ENCODE peak calls at places on chromosomes 4 and X, in six cellular contexts. One of them, this sample, is unnamed.

GRCh38 chr4:80462537-80463207 is 127.1 kb downstream of the CFAP299 start:
- DNase-seq in left cardiac atrium: no peak
- DNase-seq in spleen: no peak
- DNase-seq in astrocyte: no peak
- DNase-seq in T-cell: no peak
- DNase-seq in psoas muscle: no peak
- DNase-seq in this sample: no peak

GRCh38 chrX:88586317-88586716 is 160.7 kb upstream of the CPXCR1 start:
- DNase-seq in left cardiac atrium: no peak
- DNase-seq in spleen: no peak
- DNase-seq in astrocyte: no peak
- DNase-seq in T-cell: no peak
- DNase-seq in psoas muscle: no peak
- DNase-seq in this sample: no peak

GRCh38 chrX:40171513-40172168 is 73.9 kb upstream of the BCOR start:
- DNase-seq in left cardiac atrium: no peak
- DNase-seq in spleen: peak
- DNase-seq in astrocyte: peak
- DNase-seq in T-cell: no peak
- DNase-seq in psoas muscle: peak
- DNase-seq in this sample: no peak

GRCh38 chrX:118634336-118634735 is 93.1 kb upstream of the IL13RA1 start:
- DNase-seq in left cardiac atrium: no peak
- DNase-seq in spleen: peak
- DNase-seq in astrocyte: no peak
- DNase-seq in T-cell: no peak
- DNase-seq in psoas muscle: no peak
- DNase-seq in this sample: no peak

GRCh38 chr4:2340272-2341061 is 78.0 kb downstream of the ZFYVE28 start:
- DNase-seq in left cardiac atrium: no peak
- DNase-seq in spleen: peak
- DNase-seq in astrocyte: no peak
- DNase-seq in T-cell: no peak
- DNase-seq in psoas muscle: no peak
- DNase-seq in this sample: no peak

GRCh38 chr4:39319678-39320077 is 46.5 kb downstream of the RFC1 start:
- DNase-seq in left cardiac atrium: no peak
- DNase-seq in spleen: no peak
- DNase-seq in astrocyte: peak
- DNase-seq in T-cell: no peak
- DNase-seq in psoas muscle: no peak
- DNase-seq in this sample: no peak

GRCh38 chrX:53421772-53422090 is 723 bp downstream of the SMC1A start:
- DNase-seq in left cardiac atrium: no peak
- DNase-seq in spleen: no peak
- DNase-seq in astrocyte: no peak
- DNase-seq in T-cell: no peak
- DNase-seq in psoas muscle: no peak
- DNase-seq in this sample: no peak

GRCh38 chr4:181550381-181550780 is 692.8 kb upstream of the TENM3 start:
- DNase-seq in left cardiac atrium: no peak
- DNase-seq in spleen: no peak
- DNase-seq in astrocyte: no peak
- DNase-seq in T-cell: no peak
- DNase-seq in psoas muscle: no peak
- DNase-seq in this sample: no peak

GRCh38 chr4:75658881-75659280 is 14.3 kb downstream of the G3BP2 start:
- DNase-seq in left cardiac atrium: no peak
- DNase-seq in spleen: no peak
- DNase-seq in astrocyte: peak
- DNase-seq in T-cell: no peak
- DNase-seq in psoas muscle: no peak
- DNase-seq in this sample: no peak

GRCh38 chrX:130799393-130799792 is 103.6 kb downstream of the ENOX2 start:
- DNase-seq in left cardiac atrium: no peak
- DNase-seq in spleen: no peak
- DNase-seq in astrocyte: peak
- DNase-seq in T-cell: no peak
- DNase-seq in psoas muscle: no peak
- DNase-seq in this sample: no peak

GRCh38 chr4:129344058-129344457 is 248.1 kb downstream of the C4orf33 start:
- DNase-seq in left cardiac atrium: no peak
- DNase-seq in spleen: no peak
- DNase-seq in astrocyte: no peak
- DNase-seq in T-cell: no peak
- DNase-seq in psoas muscle: no peak
- DNase-seq in this sample: no peak

GRCh38 chr4:112514079-112514448 is 1.9 kb downstream of the NEUROG2 start:
- DNase-seq in left cardiac atrium: no peak
- DNase-seq in spleen: no peak
- DNase-seq in astrocyte: no peak
- DNase-seq in T-cell: no peak
- DNase-seq in psoas muscle: no peak
- DNase-seq in this sample: no peak

GRCh38 chr4:80362578-80363181 is 27.1 kb downstream of the CFAP299 start:
- DNase-seq in left cardiac atrium: no peak
- DNase-seq in spleen: peak
- DNase-seq in astrocyte: peak
- DNase-seq in T-cell: peak
- DNase-seq in psoas muscle: no peak
- DNase-seq in this sample: peak

GRCh38 chrX:28590394-28590793 is 3.1 kb downstream of the IL1RAPL1 start:
- DNase-seq in left cardiac atrium: no peak
- DNase-seq in spleen: no peak
- DNase-seq in astrocyte: peak
- DNase-seq in T-cell: no peak
- DNase-seq in psoas muscle: no peak
- DNase-seq in this sample: no peak

GRCh38 chr4:1041147-1041935 is 29.9 kb downstream of the FGFRL1 start:
- DNase-seq in left cardiac atrium: no peak
- DNase-seq in spleen: no peak
- DNase-seq in astrocyte: peak
- DNase-seq in T-cell: no peak
- DNase-seq in psoas muscle: peak
- DNase-seq in this sample: peak

GRCh38 chrX:19846995-19847790 is 40.2 kb downstream of the SH3KBP1 start:
- DNase-seq in left cardiac atrium: peak
- DNase-seq in spleen: no peak
- DNase-seq in astrocyte: peak
- DNase-seq in T-cell: no peak
- DNase-seq in psoas muscle: no peak
- DNase-seq in this sample: peak

GRCh38 chr4:89422441-89422950 is 114.9 kb upstream of the GPRIN3 start:
- DNase-seq in left cardiac atrium: no peak
- DNase-seq in spleen: no peak
- DNase-seq in astrocyte: peak
- DNase-seq in T-cell: no peak
- DNase-seq in psoas muscle: no peak
- DNase-seq in this sample: no peak

GRCh38 chr4:142480244-142480643 is 365.9 kb downstream of the INPP4B start:
- DNase-seq in left cardiac atrium: no peak
- DNase-seq in spleen: no peak
- DNase-seq in astrocyte: peak
- DNase-seq in T-cell: no peak
- DNase-seq in psoas muscle: no peak
- DNase-seq in this sample: peak

GRCh38 chrX:129981207-129981553 is 1.3 kb upstream of the BCORL1 start:
- DNase-seq in left cardiac atrium: no peak
- DNase-seq in spleen: no peak
- DNase-seq in astrocyte: no peak
- DNase-seq in T-cell: no peak
- DNase-seq in psoas muscle: no peak
- DNase-seq in this sample: no peak

GRCh38 chrX:64389489-64389888 is 5.8 kb downstream of the MTMR8 start:
- DNase-seq in left cardiac atrium: no peak
- DNase-seq in spleen: no peak
- DNase-seq in astrocyte: no peak
- DNase-seq in T-cell: no peak
- DNase-seq in psoas muscle: no peak
- DNase-seq in this sample: no peak

GRCh38 chr4:176845636-176846035 is 52.9 kb upstream of the VEGFC start:
- DNase-seq in left cardiac atrium: no peak
- DNase-seq in spleen: no peak
- DNase-seq in astrocyte: no peak
- DNase-seq in T-cell: no peak
- DNase-seq in psoas muscle: no peak
- DNase-seq in this sample: no peak

GRCh38 chrX:112868586-112868985 is 28.0 kb upstream of the AMOT start:
- DNase-seq in left cardiac atrium: no peak
- DNase-seq in spleen: no peak
- DNase-seq in astrocyte: no peak
- DNase-seq in T-cell: no peak
- DNase-seq in psoas muscle: no peak
- DNase-seq in this sample: no peak

GRCh38 chr4:151129801-151130200 is 30.4 kb downstream of the RPS3A start:
- DNase-seq in left cardiac atrium: no peak
- DNase-seq in spleen: no peak
- DNase-seq in astrocyte: no peak
- DNase-seq in T-cell: no peak
- DNase-seq in psoas muscle: no peak
- DNase-seq in this sample: no peak

GRCh38 chrX:154526901-154527675 is 11.1 kb upstream of the FAM3A start:
- DNase-seq in left cardiac atrium: peak
- DNase-seq in spleen: peak
- DNase-seq in astrocyte: peak
- DNase-seq in T-cell: peak
- DNase-seq in psoas muscle: peak
- DNase-seq in this sample: peak

GRCh38 chr4:2087170-2087569 is 28.0 kb downstream of the NAT8L start:
- DNase-seq in left cardiac atrium: no peak
- DNase-seq in spleen: no peak
- DNase-seq in astrocyte: no peak
- DNase-seq in T-cell: no peak
- DNase-seq in psoas muscle: no peak
- DNase-seq in this sample: no peak